ENCODE peak calls at places on chromosomes 2 and 18, in four cellular contexts. One of them, this sample, is unnamed.

GRCh38 chr2:199466704-199467461 is 9.1 kb upstream of the SATB2 start:
- DNase-seq in transverse colon: peak
- DNase-seq in SK-N-SH: no peak
- DNase-seq in GM23338: peak
- DNase-seq in this sample: no peak

GRCh38 chr2:28958689-28959088 is 22.4 kb upstream of the TOGARAM2 start:
- DNase-seq in transverse colon: peak
- DNase-seq in SK-N-SH: peak
- DNase-seq in GM23338: peak
- DNase-seq in this sample: no peak

GRCh38 chr2:168543037-168543436 is 87.0 kb downstream of the CERS6 start:
- DNase-seq in SK-N-SH: no peak
- DNase-seq in transverse colon: no peak
- DNase-seq in GM23338: no peak
- DNase-seq in this sample: no peak

GRCh38 chr2:42659601-42660000 is 91.2 kb downstream of the MTA3 start:
- DNase-seq in transverse colon: no peak
- DNase-seq in GM23338: peak
- DNase-seq in SK-N-SH: no peak
- DNase-seq in this sample: no peak

GRCh38 chr2:179751184-179751809 is 110.1 kb downstream of the ZNF385B start:
- DNase-seq in SK-N-SH: peak
- DNase-seq in GM23338: peak
- DNase-seq in transverse colon: no peak
- DNase-seq in this sample: no peak

GRCh38 chr18:13500227-13500865 is 226.0 kb downstream of the FAM210A start:
- DNase-seq in GM23338: peak
- DNase-seq in SK-N-SH: no peak
- DNase-seq in transverse colon: no peak
- DNase-seq in this sample: no peak

GRCh38 chr2:100396483-100396882 is 21.0 kb downstream of the CHST10 start:
- DNase-seq in SK-N-SH: peak
- DNase-seq in transverse colon: no peak
- DNase-seq in GM23338: no peak
- DNase-seq in this sample: no peak

GRCh38 chr2:41955641-41956040 is 92.2 kb upstream of the PKDCC start:
- DNase-seq in transverse colon: no peak
- DNase-seq in SK-N-SH: no peak
- DNase-seq in GM23338: no peak
- DNase-seq in this sample: no peak

GRCh38 chr18:57794951-57795728 is 8.0 kb downstream of the ATP8B1 start:
- DNase-seq in transverse colon: peak
- DNase-seq in GM23338: no peak
- DNase-seq in SK-N-SH: no peak
- DNase-seq in this sample: no peak

GRCh38 chr2:129895061-129895460 is 84.4 kb upstream of the RAB6C start:
- DNase-seq in transverse colon: no peak
- DNase-seq in GM23338: no peak
- DNase-seq in SK-N-SH: no peak
- DNase-seq in this sample: no peak

GRCh38 chr2:206154197-206154596 is 5.0 kb downstream of the NDUFS1 start:
- DNase-seq in transverse colon: no peak
- DNase-seq in GM23338: peak
- DNase-seq in SK-N-SH: no peak
- DNase-seq in this sample: no peak

GRCh38 chr18:48227206-48227605 is 182.0 kb downstream of the ZBTB7C start:
- DNase-seq in transverse colon: no peak
- DNase-seq in SK-N-SH: no peak
- DNase-seq in GM23338: no peak
- DNase-seq in this sample: no peak

GRCh38 chr2:221448857-221449390 is 123.2 kb downstream of the EPHA4 start:
- DNase-seq in transverse colon: no peak
- DNase-seq in GM23338: no peak
- DNase-seq in SK-N-SH: no peak
- DNase-seq in this sample: no peak

GRCh38 chr2:223589901-223590300 is 12.3 kb downstream of the SCG2 start:
- DNase-seq in SK-N-SH: no peak
- DNase-seq in transverse colon: no peak
- DNase-seq in GM23338: no peak
- DNase-seq in this sample: no peak

GRCh38 chr2:183124957-183125255 is 663 bp downstream of the NUP35 start:
- DNase-seq in SK-N-SH: no peak
- DNase-seq in GM23338: no peak
- DNase-seq in transverse colon: no peak
- DNase-seq in this sample: no peak

GRCh38 chr2:214630402-214631035 is 179.0 kb downstream of the BARD1 start:
- DNase-seq in transverse colon: no peak
- DNase-seq in SK-N-SH: no peak
- DNase-seq in GM23338: no peak
- DNase-seq in this sample: no peak

GRCh38 chr2:73215254-73215653 is 1.2 kb downstream of the SMYD5 start:
- DNase-seq in GM23338: no peak
- DNase-seq in transverse colon: no peak
- DNase-seq in SK-N-SH: no peak
- DNase-seq in this sample: no peak

GRCh38 chr18:26159353-26159752 is 25.7 kb downstream of the PSMA8 start:
- DNase-seq in SK-N-SH: no peak
- DNase-seq in GM23338: peak
- DNase-seq in transverse colon: no peak
- DNase-seq in this sample: no peak

GRCh38 chr2:114537777-114538176 is 95.3 kb downstream of the DPP10 start:
- DNase-seq in transverse colon: no peak
- DNase-seq in SK-N-SH: no peak
- DNase-seq in GM23338: no peak
- DNase-seq in this sample: no peak

GRCh38 chr18:63439334-63439733 is 17.1 kb upstream of the VPS4B start:
- DNase-seq in GM23338: peak
- DNase-seq in transverse colon: peak
- DNase-seq in SK-N-SH: peak
- DNase-seq in this sample: no peak

GRCh38 chr2:224982910-224983688 is 59.2 kb downstream of the DOCK10 start:
- DNase-seq in GM23338: peak
- DNase-seq in transverse colon: peak
- DNase-seq in SK-N-SH: no peak
- DNase-seq in this sample: no peak

GRCh38 chr2:181158453-181158852 is 178.0 kb downstream of the UBE2E3 start:
- DNase-seq in transverse colon: no peak
- DNase-seq in GM23338: no peak
- DNase-seq in SK-N-SH: no peak
- DNase-seq in this sample: no peak

GRCh38 chr2:68225119-68225632 is 27.2 kb downstream of the PPP3R1 start:
- DNase-seq in SK-N-SH: peak
- DNase-seq in GM23338: peak
- DNase-seq in transverse colon: peak
- DNase-seq in this sample: no peak

GRCh38 chr18:48201952-48202898 is 207.0 kb downstream of the ZBTB7C start:
- DNase-seq in transverse colon: peak
- DNase-seq in SK-N-SH: no peak
- DNase-seq in GM23338: no peak
- DNase-seq in this sample: no peak

GRCh38 chr2:152716805-152717241 is 438 bp downstream of the PRPF40A start:
- DNase-seq in transverse colon: peak
- DNase-seq in SK-N-SH: peak
- DNase-seq in GM23338: peak
- DNase-seq in this sample: peak

GRCh38 chr18:45243347-45244095 is 371.8 kb upstream of the SLC14A2 start:
- DNase-seq in GM23338: no peak
- DNase-seq in SK-N-SH: no peak
- DNase-seq in transverse colon: no peak
- DNase-seq in this sample: no peak

GRCh38 chr2:237859533-237860272 is at the start of gene RAMP1:
- DNase-seq in transverse colon: no peak
- DNase-seq in GM23338: peak
- DNase-seq in SK-N-SH: peak
- DNase-seq in this sample: peak

GRCh38 chr2:223586261-223586660 is 15.9 kb downstream of the SCG2 start:
- DNase-seq in SK-N-SH: no peak
- DNase-seq in GM23338: no peak
- DNase-seq in transverse colon: no peak
- DNase-seq in this sample: no peak

GRCh38 chr2:117982376-117983033 is 31.4 kb downstream of the CCDC93 start:
- DNase-seq in transverse colon: no peak
- DNase-seq in GM23338: peak
- DNase-seq in SK-N-SH: no peak
- DNase-seq in this sample: peak

GRCh38 chr18:5894613-5895299 is 566 bp downstream of the TMEM200C start:
- DNase-seq in transverse colon: no peak
- DNase-seq in SK-N-SH: peak
- DNase-seq in GM23338: peak
- DNase-seq in this sample: peak

GRCh38 chr2:115118306-115118705 is 675.9 kb downstream of the DPP10 start:
- DNase-seq in transverse colon: no peak
- DNase-seq in GM23338: no peak
- DNase-seq in SK-N-SH: no peak
- DNase-seq in this sample: no peak

GRCh38 chr18:24014986-24015896 is 687 bp downstream of the TTC39C start:
- DNase-seq in transverse colon: peak
- DNase-seq in SK-N-SH: peak
- DNase-seq in GM23338: peak
- DNase-seq in this sample: peak

GRCh38 chr2:10901160-10901559 is 10.6 kb upstream of the KCNF1 start:
- DNase-seq in GM23338: no peak
- DNase-seq in SK-N-SH: no peak
- DNase-seq in transverse colon: no peak
- DNase-seq in this sample: no peak

GRCh38 chr18:713135-713490 is 683 bp upstream of the ENOSF1 start:
- DNase-seq in transverse colon: peak
- DNase-seq in GM23338: no peak
- DNase-seq in SK-N-SH: no peak
- DNase-seq in this sample: peak

GRCh38 chr2:235825946-235826345 is 332.1 kb downstream of the AGAP1 start:
- DNase-seq in GM23338: no peak
- DNase-seq in transverse colon: no peak
- DNase-seq in SK-N-SH: no peak
- DNase-seq in this sample: no peak

GRCh38 chr2:235829726-235830125 is 335.9 kb downstream of the AGAP1 start:
- DNase-seq in GM23338: no peak
- DNase-seq in SK-N-SH: no peak
- DNase-seq in transverse colon: no peak
- DNase-seq in this sample: peak

GRCh38 chr2:235826791-235827190 is 332.9 kb downstream of the AGAP1 start:
- DNase-seq in SK-N-SH: no peak
- DNase-seq in GM23338: no peak
- DNase-seq in transverse colon: no peak
- DNase-seq in this sample: peak

GRCh38 chr2:235831755-235832154 is 336.4 kb downstream of the GBX2 start:
- DNase-seq in SK-N-SH: no peak
- DNase-seq in GM23338: no peak
- DNase-seq in transverse colon: no peak
- DNase-seq in this sample: no peak

GRCh38 chr2:235827585-235827992 is 333.7 kb downstream of the AGAP1 start:
- DNase-seq in GM23338: no peak
- DNase-seq in SK-N-SH: no peak
- DNase-seq in transverse colon: no peak
- DNase-seq in this sample: peak
- TF ChIP-seq POLR2AphosphoS5 in GM23338: no peak
- TF ChIP-seq POLR2AphosphoS5 in SK-N-SH: no peak
- TF ChIP-seq POLR2AphosphoS5 in transverse colon: no peak
- TF ChIP-seq POLR2AphosphoS5 in this sample: no peak

GRCh38 chr2:119749405-119750066 is 10.2 kb upstream of the PTPN4 start:
- DNase-seq in transverse colon: no peak
- DNase-seq in SK-N-SH: no peak
- DNase-seq in GM23338: no peak
- DNase-seq in this sample: no peak
- H3K4me3 ChIP-seq in transverse colon: no peak
- H3K4me3 ChIP-seq in SK-N-SH: no peak
- H3K4me3 ChIP-seq in GM23338: no peak
- H3K4me3 ChIP-seq in this sample: no peak

GRCh38 chr2:178279636-178280035 is 85.3 kb downstream of the OSBPL6 start:
- DNase-seq in transverse colon: no peak
- DNase-seq in GM23338: no peak
- DNase-seq in SK-N-SH: no peak
- DNase-seq in this sample: no peak

GRCh38 chr2:178282075-178282474 is 87.8 kb downstream of the OSBPL6 start:
- DNase-seq in GM23338: peak
- DNase-seq in transverse colon: peak
- DNase-seq in SK-N-SH: no peak
- DNase-seq in this sample: no peak

GRCh38 chr2:178277741-178278197 is 83.5 kb downstream of the OSBPL6 start:
- DNase-seq in SK-N-SH: no peak
- DNase-seq in transverse colon: no peak
- DNase-seq in GM23338: no peak
- DNase-seq in this sample: no peak

GRCh38 chr2:178280261-178280852 is 86.0 kb downstream of the OSBPL6 start:
- DNase-seq in transverse colon: no peak
- DNase-seq in SK-N-SH: peak
- DNase-seq in GM23338: peak
- DNase-seq in this sample: no peak

DNA sequence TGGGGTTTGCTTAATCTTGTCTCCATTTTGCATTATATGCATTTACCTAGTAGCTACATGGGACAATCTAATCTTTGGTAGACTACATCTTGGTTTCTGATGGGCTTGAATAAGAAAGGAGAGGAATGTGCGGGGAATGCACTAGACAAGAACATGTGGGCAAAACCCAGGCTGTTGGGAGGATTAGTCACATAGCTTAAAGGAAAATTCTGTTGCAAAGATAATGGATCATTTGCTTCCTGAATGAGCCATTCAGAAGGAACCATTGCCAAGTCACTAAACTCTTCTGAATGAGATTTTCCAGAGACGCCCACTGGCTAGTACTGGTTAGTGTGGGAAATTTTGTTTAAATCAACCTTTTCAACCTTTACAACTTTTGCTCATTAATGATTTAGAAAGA is 84.8 kb downstream of the OSBPL6 start:
- DNase-seq in GM23338: peak
- DNase-seq in SK-N-SH: no peak
- DNase-seq in transverse colon: no peak
- DNase-seq in this sample: no peak
- TF ChIP-seq POLR2AphosphoS5 in GM23338: no peak
- TF ChIP-seq POLR2AphosphoS5 in SK-N-SH: peak
- TF ChIP-seq POLR2AphosphoS5 in transverse colon: no peak
- TF ChIP-seq POLR2AphosphoS5 in this sample: no peak

GRCh38 chr2:170218931-170219330 is 41.0 kb downstream of the MYO3B start:
- DNase-seq in transverse colon: no peak
- DNase-seq in GM23338: no peak
- DNase-seq in SK-N-SH: no peak
- DNase-seq in this sample: no peak
- H3K4me3 ChIP-seq in transverse colon: no peak
- H3K4me3 ChIP-seq in GM23338: no peak
- H3K4me3 ChIP-seq in SK-N-SH: no peak
- H3K4me3 ChIP-seq in this sample: no peak